ENCODE peak calls at places on chromosome 18, in eight cellular contexts. One of them, this sample, is unnamed.

GRCh38 chr18:10205136-10205535 is 249.3 kb upstream of the APCDD1 start:
- DNase-seq in iris pigment epithelial cell: no peak
- DNase-seq in right cardiac atrium: peak; percentile 42
- DNase-seq in GM03348: no peak
- DNase-seq in activated effector memory CD4-positive, alpha-beta T cell treated with anti-CD3 and anti-CD28 coated beads, Interleukin-2, amount 50 U/mL, for 16 hours: no peak
- DNase-seq in activated gamma-delta T cell treated with anti-CD3 and anti-CD28 coated beads, Interleukin-2, amount 50 U/mL, for 16 hours: no peak
- DNase-seq in HFFc6: no peak
- DNase-seq in stimulated activated CD4-positive, alpha-beta T cell treated with anti-CD3 and anti-CD28 coated beads, Interleukin-2, amount 100 ng/mL, for 48 hours: no peak
- DNase-seq in this sample: peak; percentile 16

GRCh38 chr18:49398331-49398730 is 62.1 kb downstream of the DYM start:
- DNase-seq in activated effector memory CD4-positive, alpha-beta T cell treated with anti-CD3 and anti-CD28 coated beads, Interleukin-2, amount 50 U/mL, for 16 hours: no peak
- DNase-seq in iris pigment epithelial cell: no peak
- DNase-seq in GM03348: peak; percentile 7
- DNase-seq in right cardiac atrium: no peak
- DNase-seq in activated gamma-delta T cell treated with anti-CD3 and anti-CD28 coated beads, Interleukin-2, amount 50 U/mL, for 16 hours: no peak
- DNase-seq in stimulated activated CD4-positive, alpha-beta T cell treated with anti-CD3 and anti-CD28 coated beads, Interleukin-2, amount 100 ng/mL, for 48 hours: no peak
- DNase-seq in HFFc6: no peak
- DNase-seq in this sample: no peak

GRCh38 chr18:23631746-23632145 is 31.0 kb downstream of the ANKRD29 start:
- DNase-seq in stimulated activated CD4-positive, alpha-beta T cell treated with anti-CD3 and anti-CD28 coated beads, Interleukin-2, amount 100 ng/mL, for 48 hours: no peak
- DNase-seq in activated gamma-delta T cell treated with anti-CD3 and anti-CD28 coated beads, Interleukin-2, amount 50 U/mL, for 16 hours: no peak
- DNase-seq in HFFc6: no peak
- DNase-seq in right cardiac atrium: no peak
- DNase-seq in activated effector memory CD4-positive, alpha-beta T cell treated with anti-CD3 and anti-CD28 coated beads, Interleukin-2, amount 50 U/mL, for 16 hours: no peak
- DNase-seq in GM03348: no peak
- DNase-seq in iris pigment epithelial cell: no peak
- DNase-seq in this sample: no peak

GRCh38 chr18:45566025-45566740 is 49.1 kb upstream of the SLC14A2 start:
- DNase-seq in GM03348: peak; percentile 90
- DNase-seq in iris pigment epithelial cell: peak; percentile 77
- DNase-seq in HFFc6: peak; percentile 87
- DNase-seq in activated effector memory CD4-positive, alpha-beta T cell treated with anti-CD3 and anti-CD28 coated beads, Interleukin-2, amount 50 U/mL, for 16 hours: no peak
- DNase-seq in right cardiac atrium: peak; percentile 77
- DNase-seq in activated gamma-delta T cell treated with anti-CD3 and anti-CD28 coated beads, Interleukin-2, amount 50 U/mL, for 16 hours: no peak
- DNase-seq in stimulated activated CD4-positive, alpha-beta T cell treated with anti-CD3 and anti-CD28 coated beads, Interleukin-2, amount 100 ng/mL, for 48 hours: no peak
- DNase-seq in this sample: peak; percentile 51

GRCh38 chr18:70376914-70377258 is 88.0 kb downstream of the SOCS6 start:
- DNase-seq in activated effector memory CD4-positive, alpha-beta T cell treated with anti-CD3 and anti-CD28 coated beads, Interleukin-2, amount 50 U/mL, for 16 hours: no peak
- DNase-seq in right cardiac atrium: no peak
- DNase-seq in HFFc6: no peak
- DNase-seq in stimulated activated CD4-positive, alpha-beta T cell treated with anti-CD3 and anti-CD28 coated beads, Interleukin-2, amount 100 ng/mL, for 48 hours: no peak
- DNase-seq in GM03348: no peak
- DNase-seq in iris pigment epithelial cell: no peak
- DNase-seq in activated gamma-delta T cell treated with anti-CD3 and anti-CD28 coated beads, Interleukin-2, amount 50 U/mL, for 16 hours: no peak
- DNase-seq in this sample: no peak

GRCh38 chr18:3454365-3455089 is 4.6 kb downstream of the TGIF1 start:
- DNase-seq in HFFc6: peak; percentile 61
- DNase-seq in GM03348: peak; percentile 37
- DNase-seq in activated effector memory CD4-positive, alpha-beta T cell treated with anti-CD3 and anti-CD28 coated beads, Interleukin-2, amount 50 U/mL, for 16 hours: peak; percentile 70
- DNase-seq in stimulated activated CD4-positive, alpha-beta T cell treated with anti-CD3 and anti-CD28 coated beads, Interleukin-2, amount 100 ng/mL, for 48 hours: no peak
- DNase-seq in activated gamma-delta T cell treated with anti-CD3 and anti-CD28 coated beads, Interleukin-2, amount 50 U/mL, for 16 hours: no peak
- DNase-seq in right cardiac atrium: no peak
- DNase-seq in iris pigment epithelial cell: peak; percentile 71
- DNase-seq in this sample: peak; percentile 77

GRCh38 chr18:76476665-76477561 is 18.1 kb downstream of the ZNF516 start:
- DNase-seq in iris pigment epithelial cell: peak; percentile 97
- DNase-seq in activated gamma-delta T cell treated with anti-CD3 and anti-CD28 coated beads, Interleukin-2, amount 50 U/mL, for 16 hours: no peak
- DNase-seq in right cardiac atrium: no peak
- DNase-seq in HFFc6: peak; percentile 96
- DNase-seq in GM03348: peak; percentile 67
- DNase-seq in stimulated activated CD4-positive, alpha-beta T cell treated with anti-CD3 and anti-CD28 coated beads, Interleukin-2, amount 100 ng/mL, for 48 hours: no peak
- DNase-seq in activated effector memory CD4-positive, alpha-beta T cell treated with anti-CD3 and anti-CD28 coated beads, Interleukin-2, amount 50 U/mL, for 16 hours: no peak
- DNase-seq in this sample: peak; percentile 59

GRCh38 chr18:52183107-52183506 is 156.9 kb upstream of the DCC start:
- DNase-seq in HFFc6: no peak
- DNase-seq in right cardiac atrium: no peak
- DNase-seq in stimulated activated CD4-positive, alpha-beta T cell treated with anti-CD3 and anti-CD28 coated beads, Interleukin-2, amount 100 ng/mL, for 48 hours: no peak
- DNase-seq in activated effector memory CD4-positive, alpha-beta T cell treated with anti-CD3 and anti-CD28 coated beads, Interleukin-2, amount 50 U/mL, for 16 hours: no peak
- DNase-seq in GM03348: no peak
- DNase-seq in activated gamma-delta T cell treated with anti-CD3 and anti-CD28 coated beads, Interleukin-2, amount 50 U/mL, for 16 hours: no peak
- DNase-seq in iris pigment epithelial cell: no peak
- DNase-seq in this sample: no peak

GRCh38 chr18:80232710-80233109 is 14.6 kb downstream of the PARD6G start:
- DNase-seq in GM03348: peak; percentile 1
- DNase-seq in stimulated activated CD4-positive, alpha-beta T cell treated with anti-CD3 and anti-CD28 coated beads, Interleukin-2, amount 100 ng/mL, for 48 hours: no peak
- DNase-seq in right cardiac atrium: no peak
- DNase-seq in iris pigment epithelial cell: no peak
- DNase-seq in activated gamma-delta T cell treated with anti-CD3 and anti-CD28 coated beads, Interleukin-2, amount 50 U/mL, for 16 hours: no peak
- DNase-seq in HFFc6: no peak
- DNase-seq in activated effector memory CD4-positive, alpha-beta T cell treated with anti-CD3 and anti-CD28 coated beads, Interleukin-2, amount 50 U/mL, for 16 hours: no peak
- DNase-seq in this sample: no peak

GRCh38 chr18:37566479-37567060 is 972 bp upstream of the CELF4 start:
- DNase-seq in activated gamma-delta T cell treated with anti-CD3 and anti-CD28 coated beads, Interleukin-2, amount 50 U/mL, for 16 hours: no peak
- DNase-seq in activated effector memory CD4-positive, alpha-beta T cell treated with anti-CD3 and anti-CD28 coated beads, Interleukin-2, amount 50 U/mL, for 16 hours: no peak
- DNase-seq in right cardiac atrium: peak; percentile 20
- DNase-seq in iris pigment epithelial cell: peak; percentile 6
- DNase-seq in stimulated activated CD4-positive, alpha-beta T cell treated with anti-CD3 and anti-CD28 coated beads, Interleukin-2, amount 100 ng/mL, for 48 hours: no peak
- DNase-seq in GM03348: peak; percentile 28
- DNase-seq in HFFc6: no peak
- DNase-seq in this sample: no peak

GRCh38 chr18:48943736-48944527 is 6.8 kb downstream of the SMAD7 start:
- DNase-seq in GM03348: no peak
- DNase-seq in iris pigment epithelial cell: no peak
- DNase-seq in activated effector memory CD4-positive, alpha-beta T cell treated with anti-CD3 and anti-CD28 coated beads, Interleukin-2, amount 50 U/mL, for 16 hours: no peak
- DNase-seq in HFFc6: no peak
- DNase-seq in stimulated activated CD4-positive, alpha-beta T cell treated with anti-CD3 and anti-CD28 coated beads, Interleukin-2, amount 100 ng/mL, for 48 hours: no peak
- DNase-seq in right cardiac atrium: no peak
- DNase-seq in activated gamma-delta T cell treated with anti-CD3 and anti-CD28 coated beads, Interleukin-2, amount 50 U/mL, for 16 hours: no peak
- DNase-seq in this sample: no peak

GRCh38 chr18:41395695-41396094 is 559.3 kb upstream of the PIK3C3 start:
- DNase-seq in activated gamma-delta T cell treated with anti-CD3 and anti-CD28 coated beads, Interleukin-2, amount 50 U/mL, for 16 hours: no peak
- DNase-seq in stimulated activated CD4-positive, alpha-beta T cell treated with anti-CD3 and anti-CD28 coated beads, Interleukin-2, amount 100 ng/mL, for 48 hours: no peak
- DNase-seq in right cardiac atrium: no peak
- DNase-seq in HFFc6: no peak
- DNase-seq in GM03348: no peak
- DNase-seq in iris pigment epithelial cell: peak; percentile 26
- DNase-seq in activated effector memory CD4-positive, alpha-beta T cell treated with anti-CD3 and anti-CD28 coated beads, Interleukin-2, amount 50 U/mL, for 16 hours: no peak
- DNase-seq in this sample: no peak

GRCh38 chr18:3972291-3972985 is 482.7 kb downstream of the DLGAP1 start:
- DNase-seq in activated gamma-delta T cell treated with anti-CD3 and anti-CD28 coated beads, Interleukin-2, amount 50 U/mL, for 16 hours: no peak
- DNase-seq in activated effector memory CD4-positive, alpha-beta T cell treated with anti-CD3 and anti-CD28 coated beads, Interleukin-2, amount 50 U/mL, for 16 hours: no peak
- DNase-seq in GM03348: no peak
- DNase-seq in iris pigment epithelial cell: no peak
- DNase-seq in stimulated activated CD4-positive, alpha-beta T cell treated with anti-CD3 and anti-CD28 coated beads, Interleukin-2, amount 100 ng/mL, for 48 hours: no peak
- DNase-seq in right cardiac atrium: no peak
- DNase-seq in HFFc6: peak; percentile 12
- DNase-seq in this sample: peak; percentile 60

GRCh38 chr18:10022365-10022764 is 108.5 kb downstream of the VAPA start:
- DNase-seq in GM03348: no peak
- DNase-seq in right cardiac atrium: no peak
- DNase-seq in activated effector memory CD4-positive, alpha-beta T cell treated with anti-CD3 and anti-CD28 coated beads, Interleukin-2, amount 50 U/mL, for 16 hours: no peak
- DNase-seq in HFFc6: no peak
- DNase-seq in iris pigment epithelial cell: no peak
- DNase-seq in stimulated activated CD4-positive, alpha-beta T cell treated with anti-CD3 and anti-CD28 coated beads, Interleukin-2, amount 100 ng/mL, for 48 hours: no peak
- DNase-seq in activated gamma-delta T cell treated with anti-CD3 and anti-CD28 coated beads, Interleukin-2, amount 50 U/mL, for 16 hours: no peak
- DNase-seq in this sample: no peak